ENCODE peak calls at places on chromosomes 1 and 21, in seven cellular contexts. One of them, this sample, is unnamed. For H3K9me3, the result is how much of the 10 kb centered on the place peaks cover.

GRCh38 chr1:215631489-215631888 is 64.4 kb downstream of the KCTD3 start:
- DNase-seq in A549: peak
- DNase-seq in K562: no peak
- DNase-seq in esophagus muscularis mucosa: no peak
- DNase-seq in suprapubic skin: no peak
- DNase-seq in sigmoid colon: no peak
- DNase-seq in tibial nerve: no peak
- DNase-seq in this sample: no peak

GRCh38 chr1:95309031-95309459 is 75.0 kb downstream of the RWDD3 start:
- DNase-seq in suprapubic skin: no peak
- DNase-seq in tibial nerve: no peak
- DNase-seq in sigmoid colon: no peak
- DNase-seq in esophagus muscularis mucosa: no peak
- DNase-seq in A549: peak
- DNase-seq in K562: peak
- DNase-seq in this sample: no peak

GRCh38 chr1:28104866-28105467 is 16.6 kb upstream of the EYA3 start:
- DNase-seq in suprapubic skin: no peak
- DNase-seq in sigmoid colon: no peak
- DNase-seq in esophagus muscularis mucosa: no peak
- DNase-seq in tibial nerve: no peak
- DNase-seq in A549: peak
- DNase-seq in K562: peak
- DNase-seq in this sample: no peak

GRCh38 chr1:19310720-19311502 is 1.0 kb downstream of the AKR7A2 start:
- DNase-seq in A549: no peak
- DNase-seq in suprapubic skin: no peak
- DNase-seq in K562: peak
- DNase-seq in sigmoid colon: peak
- DNase-seq in esophagus muscularis mucosa: no peak
- DNase-seq in tibial nerve: no peak
- DNase-seq in this sample: no peak

GRCh38 chr1:16248603-16249534 is 11.9 kb upstream of the CPLANE2 start:
- DNase-seq in tibial nerve: peak
- DNase-seq in suprapubic skin: peak
- DNase-seq in K562: peak
- DNase-seq in esophagus muscularis mucosa: no peak
- DNase-seq in A549: no peak
- DNase-seq in sigmoid colon: peak
- DNase-seq in this sample: no peak

GRCh38 chr1:220956861-220957605 is 77.8 kb downstream of the HLX start:
- DNase-seq in sigmoid colon: no peak
- DNase-seq in K562: peak
- DNase-seq in A549: peak
- DNase-seq in esophagus muscularis mucosa: no peak
- DNase-seq in tibial nerve: no peak
- DNase-seq in suprapubic skin: no peak
- DNase-seq in this sample: peak

GRCh38 chr1:18603212-18603852 is 27.3 kb upstream of the PAX7 start:
- DNase-seq in tibial nerve: no peak
- DNase-seq in suprapubic skin: no peak
- DNase-seq in sigmoid colon: no peak
- DNase-seq in esophagus muscularis mucosa: no peak
- DNase-seq in A549: no peak
- DNase-seq in K562: no peak
- DNase-seq in this sample: no peak

GRCh38 chr1:9827558-9828185 is 3.9 kb upstream of the CLSTN1 start:
- DNase-seq in suprapubic skin: no peak
- DNase-seq in A549: no peak
- DNase-seq in sigmoid colon: no peak
- DNase-seq in K562: peak
- DNase-seq in tibial nerve: no peak
- DNase-seq in esophagus muscularis mucosa: no peak
- DNase-seq in this sample: no peak

GRCh38 chr1:35298464-35298863 is 30.0 kb downstream of the ZMYM4 start:
- DNase-seq in sigmoid colon: no peak
- DNase-seq in tibial nerve: no peak
- DNase-seq in K562: peak
- DNase-seq in A549: peak
- DNase-seq in esophagus muscularis mucosa: no peak
- DNase-seq in suprapubic skin: no peak
- DNase-seq in this sample: no peak

GRCh38 chr1:154258784-154259183 is 13.6 kb upstream of the HAX1 start:
- DNase-seq in A549: no peak
- DNase-seq in suprapubic skin: no peak
- DNase-seq in esophagus muscularis mucosa: no peak
- DNase-seq in tibial nerve: no peak
- DNase-seq in K562: no peak
- DNase-seq in sigmoid colon: no peak
- DNase-seq in this sample: no peak

GRCh38 chr1:153340356-153340755 is 8.3 kb downstream of the PGLYRP4 start:
- DNase-seq in sigmoid colon: no peak
- DNase-seq in esophagus muscularis mucosa: peak
- DNase-seq in tibial nerve: no peak
- DNase-seq in K562: no peak
- DNase-seq in suprapubic skin: peak
- DNase-seq in A549: no peak
- DNase-seq in this sample: peak

GRCh38 chr1:59672851-59673574 is 141.7 kb upstream of the HOOK1 start:
- DNase-seq in esophagus muscularis mucosa: peak
- DNase-seq in K562: no peak
- DNase-seq in tibial nerve: no peak
- DNase-seq in A549: peak
- DNase-seq in suprapubic skin: no peak
- DNase-seq in sigmoid colon: no peak
- DNase-seq in this sample: peak

GRCh38 chr1:187270256-187270655 is 441.5 kb downstream of the PLA2G4A start:
- DNase-seq in esophagus muscularis mucosa: no peak
- DNase-seq in suprapubic skin: no peak
- DNase-seq in K562: no peak
- DNase-seq in tibial nerve: no peak
- DNase-seq in A549: no peak
- DNase-seq in sigmoid colon: no peak
- DNase-seq in this sample: no peak

GRCh38 chr1:23799570-23800395 is 771 bp downstream of the GALE start:
- DNase-seq in suprapubic skin: no peak
- DNase-seq in sigmoid colon: no peak
- DNase-seq in K562: peak
- DNase-seq in A549: peak
- DNase-seq in esophagus muscularis mucosa: no peak
- DNase-seq in tibial nerve: no peak
- DNase-seq in this sample: peak

GRCh38 chr1:58570817-58571216 is 6.2 kb downstream of the TACSTD2 start:
- DNase-seq in tibial nerve: no peak
- DNase-seq in esophagus muscularis mucosa: no peak
- DNase-seq in A549: no peak
- DNase-seq in sigmoid colon: no peak
- DNase-seq in K562: no peak
- DNase-seq in suprapubic skin: no peak
- DNase-seq in this sample: no peak

GRCh38 chr1:99533909-99534907 is 111.7 kb upstream of the PALMD start:
- DNase-seq in suprapubic skin: no peak
- DNase-seq in A549: no peak
- DNase-seq in esophagus muscularis mucosa: no peak
- DNase-seq in sigmoid colon: no peak
- DNase-seq in tibial nerve: no peak
- DNase-seq in K562: no peak
- DNase-seq in this sample: no peak

GRCh38 chr1:110337704-110338199 is 1.4 kb upstream of the RBM15 start:
- DNase-seq in tibial nerve: no peak
- DNase-seq in suprapubic skin: no peak
- DNase-seq in A549: peak
- DNase-seq in esophagus muscularis mucosa: no peak
- DNase-seq in K562: peak
- DNase-seq in sigmoid colon: peak
- DNase-seq in this sample: peak

GRCh38 chr1:50978144-50978851 is 8.3 kb downstream of the CDKN2C start:
- DNase-seq in A549: peak
- DNase-seq in sigmoid colon: peak
- DNase-seq in K562: peak
- DNase-seq in tibial nerve: no peak
- DNase-seq in esophagus muscularis mucosa: no peak
- DNase-seq in suprapubic skin: no peak
- DNase-seq in this sample: peak

GRCh38 chr1:245969274-245969673 is 537.8 kb downstream of the SMYD3 start:
- DNase-seq in suprapubic skin: no peak
- DNase-seq in sigmoid colon: no peak
- DNase-seq in K562: no peak
- DNase-seq in A549: no peak
- DNase-seq in tibial nerve: no peak
- DNase-seq in esophagus muscularis mucosa: no peak
- DNase-seq in this sample: no peak

GRCh38 chr1:101148987-101149386 is 87.8 kb upstream of the S1PR1 start:
- DNase-seq in esophagus muscularis mucosa: no peak
- DNase-seq in tibial nerve: no peak
- DNase-seq in A549: no peak
- DNase-seq in sigmoid colon: no peak
- DNase-seq in K562: no peak
- DNase-seq in suprapubic skin: no peak
- DNase-seq in this sample: peak

GRCh38 chr1:96808186-96808585 is 86.6 kb downstream of the PTBP2 start:
- DNase-seq in K562: peak
- DNase-seq in esophagus muscularis mucosa: no peak
- DNase-seq in suprapubic skin: no peak
- DNase-seq in A549: no peak
- DNase-seq in sigmoid colon: no peak
- DNase-seq in tibial nerve: no peak
- DNase-seq in this sample: no peak

GRCh38 chr1:35680271-35680670 is 38.4 kb downstream of the C1orf216 start:
- DNase-seq in A549: no peak
- DNase-seq in tibial nerve: no peak
- DNase-seq in sigmoid colon: no peak
- DNase-seq in suprapubic skin: no peak
- DNase-seq in K562: no peak
- DNase-seq in esophagus muscularis mucosa: no peak
- DNase-seq in this sample: no peak

GRCh38 chr21:39536835-39537234 is 75.9 kb upstream of the B3GALT5 start:
- DNase-seq in A549: no peak
- DNase-seq in sigmoid colon: no peak
- DNase-seq in tibial nerve: no peak
- DNase-seq in esophagus muscularis mucosa: no peak
- DNase-seq in suprapubic skin: no peak
- DNase-seq in K562: no peak
- DNase-seq in this sample: no peak
- H3K9me3 ChIP-seq in A549: under half
- H3K9me3 ChIP-seq in sigmoid colon: under half
- H3K9me3 ChIP-seq in tibial nerve: under half
- H3K9me3 ChIP-seq in esophagus muscularis mucosa: under half
- H3K9me3 ChIP-seq in suprapubic skin: under half
- H3K9me3 ChIP-seq in K562: under half
- H3K9me3 ChIP-seq in this sample: under half

DNA sequence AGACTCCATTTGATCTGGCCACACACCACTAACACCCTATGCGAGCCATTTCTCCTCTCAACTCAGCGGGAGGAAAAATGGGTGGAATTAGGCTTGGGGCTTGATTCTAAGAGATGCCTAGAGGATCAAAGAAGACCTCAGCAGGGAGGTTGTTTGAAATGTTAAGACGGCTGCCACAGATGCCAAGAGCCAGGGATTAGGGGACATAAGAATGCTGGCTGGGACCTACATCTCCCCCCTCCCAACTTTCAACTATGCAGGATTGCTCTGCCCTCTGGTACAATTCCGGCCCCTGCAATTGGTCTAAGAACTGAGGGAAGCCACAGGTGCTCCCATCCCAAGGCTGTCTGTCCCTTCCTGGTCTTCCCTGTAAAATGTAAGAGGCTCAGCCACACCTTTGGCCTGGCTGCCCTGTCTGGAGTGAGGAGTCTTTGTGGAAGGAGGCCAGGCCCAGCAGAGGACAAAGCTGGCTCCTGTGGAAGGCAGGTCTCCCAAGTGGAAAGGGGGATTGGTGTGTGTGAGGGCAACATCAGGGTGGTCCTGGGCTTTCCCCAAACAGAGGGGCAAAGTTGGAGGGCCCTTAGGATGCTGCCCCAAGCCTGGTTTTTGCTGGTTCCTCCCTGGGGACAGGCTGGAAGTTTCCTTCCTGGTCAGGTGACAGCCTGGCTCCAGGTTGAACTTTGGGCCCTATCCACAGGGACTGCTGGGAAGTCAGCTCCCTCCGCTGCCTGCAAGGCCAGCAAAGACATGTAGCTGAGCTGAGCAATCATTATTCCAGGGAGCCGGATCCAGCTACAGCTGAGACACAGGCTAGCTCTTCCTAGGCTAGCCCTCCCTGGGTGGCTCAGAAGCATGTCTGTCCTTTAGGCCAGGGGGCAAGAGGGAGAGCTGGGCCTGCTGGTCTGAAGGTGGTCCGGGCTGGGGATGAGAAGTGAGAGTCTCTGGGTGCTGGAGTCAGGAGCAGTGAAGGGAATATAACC is 34.5 kb upstream of the SYNC start:
- DNase-seq in sigmoid colon: no peak
- DNase-seq in tibial nerve: no peak
- DNase-seq in A549: no peak
- DNase-seq in K562: no peak
- DNase-seq in esophagus muscularis mucosa: no peak
- DNase-seq in suprapubic skin: no peak
- DNase-seq in this sample: no peak
- TF ChIP-seq EP300 in sigmoid colon: no peak
- TF ChIP-seq EP300 in tibial nerve: no peak
- TF ChIP-seq EP300 in A549: no peak
- TF ChIP-seq EP300 in K562: no peak
- TF ChIP-seq EP300 in esophagus muscularis mucosa: no peak
- TF ChIP-seq EP300 in suprapubic skin: no peak
- TF ChIP-seq EP300 in this sample: no peak

DNA sequence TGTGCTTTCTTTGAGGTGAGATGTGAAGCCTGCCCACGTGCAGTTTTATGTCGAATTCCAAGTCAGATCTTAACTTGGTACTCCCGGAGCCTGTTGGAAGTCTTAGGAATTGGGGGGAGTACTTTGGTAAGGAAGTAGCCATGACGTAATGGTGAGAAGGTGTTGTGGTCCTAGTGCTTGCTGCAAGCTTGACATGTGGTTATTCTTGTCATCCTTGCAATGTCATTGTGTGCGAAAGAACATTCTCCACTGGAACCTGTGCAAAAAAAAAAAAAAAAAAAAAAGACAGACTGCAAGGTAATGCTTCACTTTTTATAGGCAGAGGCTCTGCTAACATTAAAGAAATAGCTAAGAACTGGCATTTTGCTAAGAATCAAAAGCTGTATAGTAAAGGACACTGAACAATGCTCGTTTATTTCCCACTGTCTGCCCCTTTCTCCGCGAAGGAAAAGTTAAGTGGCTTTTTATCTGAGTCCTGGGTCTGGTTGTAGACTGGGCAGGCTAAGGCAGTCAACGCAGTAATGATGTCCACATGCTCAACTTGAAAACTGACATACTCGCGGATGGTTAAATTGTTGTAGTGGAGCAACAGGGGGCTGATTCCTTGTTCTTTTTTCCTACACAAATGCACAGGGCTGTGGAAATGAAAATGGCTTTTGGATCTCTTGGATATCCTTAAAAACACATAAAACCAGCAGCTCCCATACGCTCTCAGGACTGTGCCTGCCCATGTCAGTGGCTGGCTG is 2.1 kb downstream of the KAZN start:
- DNase-seq in suprapubic skin: no peak
- DNase-seq in K562: no peak
- DNase-seq in sigmoid colon: no peak
- DNase-seq in tibial nerve: no peak
- DNase-seq in esophagus muscularis mucosa: no peak
- DNase-seq in A549: no peak
- DNase-seq in this sample: no peak
- H3K9me3 ChIP-seq in suprapubic skin: under half
- H3K9me3 ChIP-seq in K562: under half
- H3K9me3 ChIP-seq in sigmoid colon: under half
- H3K9me3 ChIP-seq in tibial nerve: under half
- H3K9me3 ChIP-seq in esophagus muscularis mucosa: under half
- H3K9me3 ChIP-seq in A549: under half
- H3K9me3 ChIP-seq in this sample: under half

GRCh38 chr21:44914176-44914874 is 6.4 kb downstream of the ITGB2 start:
- DNase-seq in K562: no peak
- DNase-seq in suprapubic skin: no peak
- DNase-seq in esophagus muscularis mucosa: no peak
- DNase-seq in A549: no peak
- DNase-seq in sigmoid colon: no peak
- DNase-seq in tibial nerve: no peak
- DNase-seq in this sample: peak
- TF ChIP-seq EP300 in K562: no peak
- TF ChIP-seq EP300 in suprapubic skin: no peak
- TF ChIP-seq EP300 in esophagus muscularis mucosa: no peak
- TF ChIP-seq EP300 in A549: no peak
- TF ChIP-seq EP300 in sigmoid colon: no peak
- TF ChIP-seq EP300 in tibial nerve: no peak
- TF ChIP-seq EP300 in this sample: no peak